ENCODE peak calls at places on chromosomes 16 and 17, in six cellular contexts. V is NCI-H1105, U is tibial artery, L is glutamatergic neuron, O is AG04450, W is AG09309. A is an unnamed sample.
A peak's percentile ranks its signal among the peaks of the same experiment; 100 is the strongest.

GRCh38 chr16:11218324-11218962 is 37.6 kb downstream of the SOCS1 start:
- DNase-seq in U (no peak), O (no peak), L (no peak), W (no peak), V (no peak), A (no peak)

GRCh38 chr17:17551361-17551760 is 40.1 kb downstream of the PEMT start:
- DNase-seq in L (no peak), W (no peak), U (no peak), V (no peak), O (no peak), A (no peak)

GRCh38 chr16:3536271-3536671 is 35.5 kb downstream of the CLUAP1 start:
- DNase-seq in L (no peak), O (peak; percentile 86), W (no peak), V (no peak), U (no peak), A (no peak)

GRCh38 chr17:30379303-30380105 is 777 bp downstream of the CPD start:
- DNase-seq in U (no peak), W (no peak), V (no peak), L (peak; percentile 40), O (no peak), A (no peak)

GRCh38 chr16:58499615-58500328 is at the start of gene NDRG4:
- DNase-seq in O (peak; percentile 84), L (peak; percentile 92), W (peak; percentile 14), U (peak; percentile 64), V (peak; percentile 61), A (peak; percentile 42)

GRCh38 chr16:77782694-77783093 is 5.7 kb upstream of the VAT1L start:
- DNase-seq in L (no peak), V (no peak), O (no peak), U (no peak), W (no peak), A (no peak)

GRCh38 chr16:48365601-48366164 is 19.5 kb downstream of the SIAH1 start:
- DNase-seq in W (peak; percentile 46), O (no peak), U (peak; percentile 94), V (peak; percentile 82), L (peak; percentile 93), A (peak; percentile 20)

GRCh38 chr17:64614266-64615011 is 47.7 kb downstream of the SMURF2 start:
- DNase-seq in O (no peak), W (no peak), V (no peak), U (no peak), L (no peak), A (no peak)

GRCh38 chr17:17648762-17649161 is 32.5 kb upstream of the RAI1 start:
- DNase-seq in L (no peak), U (no peak), V (no peak), W (no peak), O (no peak), A (no peak)

GRCh38 chr17:307741-308507 is 44.7 kb downstream of the RPH3AL start:
- DNase-seq in W (no peak), O (no peak), L (peak; percentile 26), U (no peak), V (no peak), A (no peak)

GRCh38 chr16:24853830-24854229 is 8.1 kb downstream of the SLC5A11 start:
- DNase-seq in W (no peak), U (peak; percentile 62), L (no peak), V (peak; percentile 4), O (no peak), A (no peak)

GRCh38 chr16:51155199-51155607 is 4.1 kb upstream of the SALL1 start:
- DNase-seq in V (no peak), U (no peak), O (no peak), L (no peak), W (no peak), A (no peak)

GRCh38 chr16:73228649-73229048 is 180.7 kb upstream of the ZFHX3 start:
- DNase-seq in U (no peak), O (peak; percentile 81), L (no peak), V (no peak), W (peak; percentile 67), A (no peak)

GRCh38 chr17:56994009-56994792 is 16.3 kb downstream of the SCPEP1 start:
- DNase-seq in L (no peak), W (peak; percentile 20), U (no peak), V (no peak), O (no peak), A (no peak)

GRCh38 chr17:75518983-75519540 is 2.7 kb downstream of the TSEN54 start:
- DNase-seq in L (no peak), W (no peak), V (no peak), O (no peak), U (no peak), A (no peak)

GRCh38 chr17:63919311-63919723 is 678 bp upstream of the GH1 start:
- DNase-seq in W (peak; percentile 7), V (peak; percentile 20), U (no peak), L (peak; percentile 55), O (peak; percentile 15), A (no peak)

GRCh38 chr17:79834575-79835469 is 4.4 kb downstream of the CBX4 start:
- DNase-seq in O (no peak), V (no peak), U (no peak), L (peak; percentile 71), W (no peak), A (no peak)

GRCh38 chr17:7438050-7438614 is 1.2 kb upstream of the FGF11 start:
- DNase-seq in W (no peak), L (peak; percentile 57), U (peak; percentile 79), O (no peak), V (no peak), A (no peak)

GRCh38 chr16:51697454-51697853 is 546.4 kb upstream of the SALL1 start:
- DNase-seq in V (no peak), U (no peak), O (no peak), L (no peak), W (no peak), A (no peak)

GRCh38 chr17:38851434-38851833 is 2.1 kb downstream of the RPL23 start:
- DNase-seq in L (no peak), O (no peak), W (no peak), V (no peak), U (no peak), A (no peak)

GRCh38 chr17:74882517-74883240 is 9.9 kb upstream of the FDXR start:
- DNase-seq in O (no peak), W (no peak), V (no peak), U (no peak), L (no peak), A (no peak)

GRCh38 chr16:88619859-88620655 is 18.3 kb upstream of the IL17C start:
- DNase-seq in L (no peak), O (peak; percentile 89), U (no peak), W (no peak), V (no peak), A (no peak)

GRCh38 chr16:82011199-82011641 is at the start of gene SDR42E1:
- DNase-seq in W (no peak), L (no peak), O (no peak), V (peak; percentile 60), U (no peak), A (no peak)

GRCh38 chr16:47016700-47017133 is 43.2 kb upstream of the DNAJA2 start:
- DNase-seq in O (no peak), L (no peak), W (no peak), V (no peak), U (no peak), A (no peak)

GRCh38 chr17:6461792-6462524 is 17.7 kb downstream of the PIMREG start:
- DNase-seq in V (no peak), L (no peak), U (no peak), W (no peak), O (no peak), A (no peak)

GRCh38 chr16:50548659-50549560 is 714 bp downstream of the NKD1 start:
- DNase-seq in U (no peak), W (no peak), O (no peak), V (no peak), L (peak; percentile 36), A (no peak)

GRCh38 chr16:49183911-49184310 is 97.7 kb downstream of the CBLN1 start:
- DNase-seq in O (no peak), L (peak; percentile 55), U (no peak), V (peak; percentile 55), W (no peak), A (no peak)